ENCODE peak calls at places on chromosomes 6 and 20, in five cellular contexts. Z, A, D, N and J are unnamed samples.

GRCh38 chr6:75472885-75473284 is 20.7 kb downstream of the FILIP1 start:
- DNase-seq in A (no peak), D (no peak), Z (no peak), N (no peak), J (no peak)

GRCh38 chr20:44017905-44018683 is 103.4 kb downstream of the TOX2 start:
- DNase-seq in N (no peak), Z (no peak), A (no peak), D (no peak), J (no peak)

GRCh38 chr6:28315628-28316027 is 20.3 kb downstream of the ZSCAN31 start:
- DNase-seq in Z (no peak), D (no peak), A (no peak), N (peak; percentile 62), J (no peak)

GRCh38 chr6:44186691-44187025 is 28.0 kb downstream of the CAPN11 start:
- DNase-seq in N (no peak), D (no peak), Z (no peak), A (no peak), J (no peak)

GRCh38 chr6:128167552-128167951 is 266.7 kb upstream of the THEMIS start:
- DNase-seq in D (no peak), Z (no peak), A (no peak), N (no peak), J (no peak)

GRCh38 chr6:134539865-134540323 is 222.0 kb upstream of the SGK1 start:
- DNase-seq in N (no peak), D (no peak), A (no peak), Z (no peak), J (no peak)

GRCh38 chr20:54611701-54612487 is 136.5 kb downstream of the DOK5 start:
- DNase-seq in D (no peak), Z (no peak), N (no peak), A (no peak), J (no peak)

GRCh38 chr6:31067881-31068737 is 44.3 kb downstream of the C6orf15 start:
- DNase-seq in D (no peak), A (no peak), Z (no peak), N (no peak), J (no peak)

GRCh38 chr6:56719310-56719709 is 76.6 kb upstream of the DST start:
- DNase-seq in D (no peak), N (no peak), A (no peak), Z (no peak), J (peak; percentile 16)

GRCh38 chr20:22446613-22447447 is 137.5 kb downstream of the FOXA2 start:
- DNase-seq in N (no peak), Z (no peak), A (no peak), D (no peak), J (no peak)

GRCh38 chr20:38674178-38675133 is 49.8 kb upstream of the SLC32A1 start:
- DNase-seq in A (peak; percentile 91), Z (peak; percentile 83), D (no peak), N (peak; percentile 98), J (no peak)

GRCh38 chr6:134810402-134810801 is 139.5 kb downstream of the ALDH8A1 start:
- DNase-seq in Z (no peak), N (no peak), A (no peak), D (no peak), J (no peak)

GRCh38 chr6:139943391-139943790 is 568.9 kb upstream of the CITED2 start:
- DNase-seq in A (no peak), D (no peak), Z (no peak), N (no peak), J (peak; percentile 12)

GRCh38 chr6:127515234-127515793 is 3.8 kb downstream of the MTCL3 start:
- DNase-seq in Z (peak; percentile 73), A (peak; percentile 81), N (no peak), D (no peak), J (no peak)

GRCh38 chr6:107712523-107713213 is 111.4 kb downstream of the SCML4 start:
- DNase-seq in D (no peak), A (no peak), Z (no peak), N (no peak), J (no peak)

GRCh38 chr6:72824833-72825232 is 203.0 kb downstream of the KCNQ5 start:
- DNase-seq in A (no peak), Z (no peak), D (peak; percentile 3), N (no peak), J (no peak)

GRCh38 chr6:83185096-83185495 is 8.0 kb downstream of the PGM3 start:
- DNase-seq in A (no peak), D (no peak), Z (no peak), N (no peak), J (no peak)

GRCh38 chr6:3919130-3919628 is 70.0 kb downstream of the FAM50B start:
- DNase-seq in Z (no peak), A (no peak), N (no peak), D (no peak), J (no peak)

GRCh38 chr20:4571759-4572531 is 149.8 kb upstream of the PRND start:
- DNase-seq in D (no peak), A (no peak), Z (no peak), N (no peak), J (no peak)

GRCh38 chr6:30883743-30884520 is at the start of gene DDR1:
- DNase-seq in A (peak; percentile 76), Z (peak; percentile 58), N (peak; percentile 93), D (no peak), J (peak; percentile 38)

GRCh38 chr6:141464490-141464889 is 668.2 kb upstream of the GJE1 start:
- DNase-seq in N (no peak), D (no peak), A (no peak), Z (no peak), J (no peak)

GRCh38 chr6:36962874-36963273 is 8.3 kb downstream of the PI16 start:
- DNase-seq in Z (peak; percentile 93), A (peak; percentile 95), N (peak; percentile 63), D (no peak), J (no peak)

GRCh38 chr20:58673119-58673518 is 19.5 kb upstream of the NPEPL1 start:
- DNase-seq in Z (no peak), D (no peak), A (no peak), N (no peak), J (no peak)

GRCh38 chr20:49590163-49591017 is 22.5 kb upstream of the PTGIS start:
- DNase-seq in D (no peak), A (no peak), N (no peak), Z (no peak), J (no peak)

GRCh38 chr20:14631011-14631410 is 293.6 kb upstream of the FLRT3 start:
- DNase-seq in N (no peak), A (no peak), D (no peak), Z (no peak), J (no peak)

GRCh38 chr20:14632906-14633305 is 295.5 kb upstream of the FLRT3 start:
- DNase-seq in Z (peak; percentile 21), A (no peak), N (no peak), D (no peak), J (peak; percentile 20)

GRCh38 chr20:14637441-14637840 is 300.0 kb upstream of the FLRT3 start:
- DNase-seq in A (no peak), D (no peak), N (no peak), Z (no peak), J (no peak)

GRCh38 chr20:14634666-14635065 is 297.3 kb upstream of the FLRT3 start:
- DNase-seq in D (no peak), A (no peak), N (no peak), Z (no peak), J (no peak)

DNA sequence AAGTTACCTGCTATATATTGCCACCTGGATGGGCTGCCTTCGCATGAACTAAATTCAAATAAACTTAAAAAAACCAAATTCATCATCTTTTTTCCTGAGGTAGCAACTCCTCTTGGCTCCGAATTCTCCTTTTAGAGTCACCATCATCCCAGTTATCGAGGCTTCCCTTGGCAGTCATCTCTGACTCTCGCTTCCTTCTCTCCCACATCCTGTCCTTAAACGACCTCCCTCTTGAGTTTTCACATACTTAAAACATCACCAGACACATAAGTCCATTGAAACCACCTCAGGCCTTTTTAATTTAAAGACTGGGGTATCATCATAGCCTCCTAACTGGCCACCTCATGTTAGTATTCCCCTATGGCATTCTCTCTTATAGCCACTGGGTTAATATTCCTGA is 296.1 kb upstream of the FLRT3 start:
- DNase-seq in D (no peak), Z (no peak), A (no peak), N (no peak), J (no peak)
- TF ChIP-seq ATF2 in D (no peak), Z (no peak), A (no peak), N (no peak), J (no peak)

GRCh38 chr6:166025149-166025898 is 142.3 kb downstream of the TBXT start:
- DNase-seq in N (no peak), A (no peak), Z (no peak), D (no peak), J (no peak)
- TF ChIP-seq ATF2 in N (no peak), A (no peak), Z (no peak), D (no peak), J (no peak)

GRCh38 chr20:755931-756330 is 12.4 kb downstream of the SLC52A3 start:
- DNase-seq in D (no peak), A (no peak), Z (no peak), N (no peak), J (no peak)

GRCh38 chr20:764255-764654 is 4.0 kb downstream of the SLC52A3 start:
- DNase-seq in N (no peak), D (no peak), Z (no peak), A (no peak), J (no peak)

GRCh38 chr20:757509-757908 is 10.8 kb downstream of the SLC52A3 start:
- DNase-seq in A (no peak), N (no peak), Z (no peak), D (no peak), J (no peak)

GRCh38 chr20:761418-762381 is 6.6 kb downstream of the SLC52A3 start:
- DNase-seq in A (no peak), D (no peak), N (no peak), Z (no peak), J (no peak)

DNA sequence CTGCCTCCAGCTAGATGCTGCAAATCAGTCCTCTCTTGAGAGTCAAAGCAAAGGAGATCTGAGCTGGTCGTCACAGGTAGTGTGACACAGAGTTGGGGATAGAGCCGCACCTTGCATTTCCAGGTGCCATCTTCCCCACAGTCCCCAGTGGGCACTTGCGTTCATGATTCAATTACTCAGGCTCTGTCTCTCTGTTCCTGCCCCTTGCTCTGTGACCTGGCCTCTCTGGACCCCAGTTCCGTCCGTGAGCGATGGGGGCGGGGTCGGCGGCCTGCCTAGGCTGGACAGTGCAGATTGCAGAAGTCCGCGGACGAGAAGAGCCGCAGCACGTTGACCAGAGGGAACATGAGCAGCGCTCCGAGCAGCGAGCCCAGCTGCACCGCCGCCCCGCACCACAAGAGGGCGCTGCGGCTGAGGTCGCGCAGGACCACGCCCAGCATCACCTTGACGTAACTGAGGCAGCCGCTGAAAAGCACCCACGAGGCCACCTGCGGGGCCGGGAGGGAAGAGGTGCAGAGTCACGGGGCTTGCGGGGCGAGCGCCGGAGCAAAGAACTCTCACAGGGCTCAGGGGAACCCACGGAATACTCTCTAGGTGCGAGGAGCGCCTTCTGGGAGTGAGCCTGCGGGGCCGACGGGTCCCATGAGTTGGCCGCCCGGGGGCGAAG is 7.4 kb downstream of the SLC52A3 start:
- DNase-seq in Z (peak; percentile 76), D (no peak), A (peak; percentile 94), N (peak; percentile 77), J (peak; percentile 52)
- TF ChIP-seq ATF2 in Z (no peak), D (no peak), A (no peak), N (no peak), J (no peak)

GRCh38 chr6:95128439-95128838 is 448.9 kb upstream of the MANEA start:
- DNase-seq in Z (no peak), N (no peak), D (no peak), A (no peak), J (no peak)

DNA sequence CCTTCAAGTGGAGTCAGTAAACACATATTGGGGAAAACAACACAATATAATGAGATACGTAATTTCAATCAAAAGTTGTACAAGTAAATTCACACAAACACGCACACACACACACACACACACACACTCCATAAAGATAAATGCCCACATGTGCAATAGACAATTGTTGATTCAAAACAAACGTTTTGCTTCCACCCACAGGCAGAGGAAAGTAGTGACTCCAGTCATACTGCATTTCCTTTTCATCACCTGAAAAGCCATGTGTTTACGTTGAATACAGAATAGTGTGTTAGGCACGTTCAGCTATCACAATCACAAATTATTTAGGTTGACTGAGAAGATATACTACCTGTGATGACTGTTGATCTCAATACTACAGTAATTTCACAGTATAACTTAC is 443.8 kb upstream of the MANEA start:
- DNase-seq in Z (no peak), A (no peak), D (no peak), N (no peak), J (no peak)
- TF ChIP-seq ATF2 in Z (no peak), A (no peak), D (no peak), N (no peak), J (no peak)